ENCODE peak calls at places on chromosomes 4 and X, in ten cellular contexts. Y is activated T-cell treated with anti-CD3 and anti-CD28 coated beads, Interleukin-2, amount 50 U/mL, for 72 hours; Q is NAMALWA; O is stimulated activated CD8-positive, alpha-beta memory T cell treated with anti-CD3 and anti-CD28 coated beads, Interleukin-4, amount 100 ng/mL, for 4 hours; V is stimulated activated CD4-positive, alpha-beta T cell treated with anti-CD3 and anti-CD28 coated beads, Interleukin-15, amount 100 ng/mL, for 1 hour; W is KBM-7; J is SHP77 treated with DMSO at 0.1 percent for 48 hours; P is T-helper 17 cell; N is Daoy; T is pancreas. H is an unnamed sample.

GRCh38 chr4:163679189-163679588 is 184.7 kb downstream of the TMA16 start:
- DNase-seq in Y (no peak), Q (peak), O (no peak), V (no peak), W (peak), J (no peak), P (no peak), N (peak), T (no peak), H (peak)

GRCh38 chrX:17372052-17372451 is 2.9 kb upstream of the NHS start:
- DNase-seq in Y (no peak), Q (no peak), O (no peak), V (no peak), W (no peak), J (no peak), P (no peak), N (no peak), T (no peak), H (no peak)

GRCh38 chr4:141637565-141637964 is 1.2 kb downstream of the IL15 start:
- DNase-seq in Y (no peak), Q (no peak), O (no peak), V (no peak), W (no peak), J (no peak), P (no peak), N (no peak), T (no peak), H (no peak)

GRCh38 chr4:101669138-101669831 is 121.2 kb upstream of the BANK1 start:
- DNase-seq in Y (no peak), Q (no peak), O (no peak), V (no peak), W (no peak), J (no peak), P (no peak), N (no peak), T (no peak), H (no peak)

GRCh38 chr4:12691168-12691567 is 793.0 kb downstream of the RAB28 start:
- DNase-seq in Y (no peak), Q (no peak), O (no peak), V (no peak), W (no peak), J (no peak), P (no peak), N (no peak), T (no peak), H (no peak)

GRCh38 chr4:4627906-4628305 is 86.1 kb upstream of the STX18 start:
- DNase-seq in Y (no peak), Q (no peak), O (no peak), V (no peak), W (no peak), J (no peak), P (no peak), N (no peak), T (no peak), H (no peak)

GRCh38 chrX:150731795-150732194 is 38.6 kb downstream of the MTMR1 start:
- DNase-seq in Y (peak), Q (no peak), O (no peak), V (no peak), W (peak), J (no peak), P (no peak), N (peak), T (no peak), H (peak)

GRCh38 chr4:110096406-110096805 is 102.0 kb downstream of the ELOVL6 start:
- DNase-seq in Y (no peak), Q (no peak), O (no peak), V (no peak), W (no peak), J (no peak), P (no peak), N (no peak), T (no peak), H (no peak)

GRCh38 chr4:4446434-4446833 is 59.5 kb downstream of the NSG1 start:
- DNase-seq in Y (no peak), Q (no peak), O (no peak), V (no peak), W (no peak), J (no peak), P (no peak), N (no peak), T (no peak), H (no peak)

GRCh38 chr4:106421441-106422296 is 53.1 kb upstream of the GIMD1 start:
- DNase-seq in Y (no peak), Q (no peak), O (no peak), V (no peak), W (no peak), J (no peak), P (no peak), N (no peak), T (no peak), H (peak)

GRCh38 chr4:54167508-54167907 is 61.6 kb upstream of the PDGFRA start:
- DNase-seq in Y (no peak), Q (no peak), O (no peak), V (no peak), W (no peak), J (no peak), P (no peak), N (no peak), T (no peak), H (no peak)

GRCh38 chr4:4820739-4821138 is 38.7 kb upstream of the MSX1 start:
- DNase-seq in Y (no peak), Q (no peak), O (no peak), V (no peak), W (no peak), J (no peak), P (no peak), N (no peak), T (no peak), H (no peak)

GRCh38 chr4:20249333-20249732 is 2.4 kb upstream of the SLIT2 start:
- DNase-seq in Y (no peak), Q (peak), O (no peak), V (no peak), W (peak), J (no peak), P (no peak), N (peak), T (no peak), H (peak)

GRCh38 chr4:182504440-182504839 is 261.2 kb downstream of the TENM3 start:
- DNase-seq in Y (no peak), Q (no peak), O (no peak), V (no peak), W (no peak), J (no peak), P (no peak), N (no peak), T (no peak), H (no peak)

H was measured in A172.